ENCODE peak calls at places on chromosomes 4 and X, in four cellular contexts. Q is tibial artery, R is endodermal cell, I is upper lobe of right lung. J is an unnamed sample. For H3K4me1, the result is how much of the 10 kb centered on the place peaks cover.

GRCh38 chr4:110619401-110620247 is 3.3 kb downstream of the PITX2 start:
- DNase-seq in Q (no peak), R (peak), I (no peak), J (no peak)

GRCh38 chr4:84597450-84597849 is 14.5 kb downstream of the CDS1 start:
- DNase-seq in I (no peak), Q (no peak), R (no peak), J (no peak)

GRCh38 chrX:133335027-133335426 is 80.3 kb downstream of the GPC4 start:
- DNase-seq in Q (no peak), R (no peak), I (no peak), J (no peak)

GRCh38 chr4:182699825-182700224 is 217.4 kb downstream of the DCTD start:
- DNase-seq in Q (no peak), I (no peak), R (no peak), J (no peak)

GRCh38 chr4:7020856-7021255 is 22.3 kb upstream of the TADA2B start:
- DNase-seq in Q (no peak), R (no peak), I (no peak), J (no peak)

GRCh38 chr4:174467107-174467506 is 55.2 kb downstream of the HPGD start:
- DNase-seq in I (no peak), R (no peak), Q (no peak), J (no peak)

GRCh38 chr4:109301691-109302365 is 630 bp downstream of the COL25A1 start:
- DNase-seq in I (no peak), R (peak), Q (no peak), J (no peak)

GRCh38 chrX:15465896-15466651 is 27.1 kb downstream of the PIR start:
- DNase-seq in R (peak), Q (no peak), I (no peak), J (no peak)

GRCh38 chrX:151790421-151791160 is 56.0 kb downstream of the CNGA2 start:
- DNase-seq in Q (no peak), I (no peak), R (no peak), J (no peak)

GRCh38 chr4:147975902-147976301 is 244.0 kb downstream of the ARHGAP10 start:
- DNase-seq in I (no peak), Q (no peak), R (no peak), J (no peak)

GRCh38 chrX:18440835-18441234 is 15.4 kb downstream of the CDKL5 start:
- DNase-seq in R (no peak), I (no peak), Q (no peak), J (no peak)

GRCh38 chr4:183200453-183200852 is 101.4 kb downstream of the WWC2 start:
- DNase-seq in Q (peak), R (no peak), I (peak), J (peak)

GRCh38 chrX:64739792-64740378 is 236.4 kb downstream of the ZC4H2 start:
- DNase-seq in R (no peak), Q (no peak), I (no peak), J (no peak)

GRCh38 chrX:125757794-125758564 is 408.1 kb downstream of the DCAF12L2 start:
- DNase-seq in Q (peak), I (no peak), R (no peak), J (no peak)

GRCh38 chr4:6877070-6877469 is 32.6 kb upstream of the TBC1D14 start:
- DNase-seq in Q (no peak), I (no peak), R (no peak), J (no peak)

GRCh38 chrX:134338527-134338926 is 101.5 kb downstream of the CCDC160 start:
- DNase-seq in I (no peak), R (no peak), Q (no peak), J (no peak)

GRCh38 chrX:72395252-72395651 is 89.5 kb upstream of the CITED1 start:
- DNase-seq in I (no peak), Q (no peak), R (no peak), J (no peak)

GRCh38 chr4:75172551-75172950 is 239.6 kb downstream of the PARM1 start:
- DNase-seq in I (no peak), R (no peak), Q (no peak), J (no peak)

GRCh38 chrX:97987979-97988378 is 1104.3 kb downstream of the RPA4 start:
- DNase-seq in R (no peak), I (no peak), Q (no peak), J (no peak)

GRCh38 chr4:140144050-140144449 is 9.9 kb downstream of the MAML3 start:
- DNase-seq in I (no peak), Q (no peak), R (no peak), J (no peak)

GRCh38 chrX:57772637-57773036 is 92.6 kb upstream of the NLRP2B start:
- DNase-seq in I (no peak), R (no peak), Q (no peak), J (no peak)

GRCh38 chr4:165715989-165716388 is 157.0 kb upstream of the TLL1 start:
- DNase-seq in I (no peak), Q (no peak), R (no peak), J (no peak)

GRCh38 chrX:154730271-154730883 is 20.5 kb downstream of the GAB3 start:
- DNase-seq in Q (no peak), I (no peak), R (no peak), J (peak)

GRCh38 chrX:102712967-102713677 is 874 bp downstream of the GPRASP2 start:
- DNase-seq in Q (peak), R (peak), I (peak), J (peak)
- TF ChIP-seq CTCF in Q (peak), R (peak), I (peak), J (peak)

GRCh38 chr4:113958766-113959540 is 20.5 kb downstream of the ARSJ start:
- DNase-seq in Q (no peak), R (no peak), I (no peak), J (no peak)

GRCh38 chr4:113960684-113961321 is 18.6 kb downstream of the ARSJ start:
- DNase-seq in I (no peak), R (no peak), Q (no peak), J (no peak)

GRCh38 chr4:113962719-113963274 is 16.6 kb downstream of the ARSJ start:
- DNase-seq in R (no peak), I (no peak), Q (no peak), J (no peak)

GRCh38 chr4:113957961-113958360 is 21.5 kb downstream of the ARSJ start:
- DNase-seq in I (no peak), Q (no peak), R (no peak), J (no peak)

GRCh38 chr4:113961322-113961698 is 18.1 kb downstream of the ARSJ start:
- DNase-seq in Q (no peak), I (no peak), R (no peak), J (no peak)
- H3K4me1 ChIP-seq in Q (under half), I (under half), R (under half), J (under half)

DNA sequence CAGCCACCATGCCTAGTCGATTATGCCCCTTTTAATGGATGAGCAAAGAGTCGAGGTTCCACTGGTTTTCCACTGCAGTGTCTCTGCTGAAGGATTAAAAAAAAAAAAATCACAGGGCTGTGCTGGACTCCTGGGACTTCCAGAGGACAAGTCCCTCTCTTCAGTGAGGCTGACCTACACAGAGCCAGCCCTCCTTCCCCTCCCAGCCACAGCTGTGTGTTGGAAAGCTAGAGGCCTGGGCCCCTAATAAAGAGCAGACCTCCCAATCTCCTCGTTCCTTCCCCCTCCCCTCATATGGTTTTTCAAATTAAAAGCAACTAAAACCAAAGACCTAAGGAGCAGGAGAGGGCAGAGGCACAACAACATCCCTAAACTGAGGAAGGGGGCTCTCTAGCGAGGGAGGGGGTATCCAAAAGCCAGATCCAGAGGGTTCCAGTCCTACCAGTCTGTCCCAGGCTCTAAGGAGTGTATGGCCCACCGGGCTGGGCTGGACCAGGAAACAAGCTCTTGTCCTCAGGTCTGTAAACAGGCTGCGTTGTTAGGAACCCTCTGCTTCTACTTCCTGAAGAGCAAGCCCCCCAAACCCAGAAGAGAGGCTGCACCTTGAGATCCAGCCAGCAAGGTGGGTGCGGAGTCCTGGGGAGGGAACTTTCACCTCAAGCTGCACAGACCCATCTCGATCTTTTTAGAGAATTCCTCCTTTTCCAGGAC is 4.0 kb upstream of the PDGFRA start:
- DNase-seq in Q (no peak), I (no peak), R (peak), J (no peak)
- H3K4me3 ChIP-seq in Q (no peak), I (peak), R (peak), J (no peak)

GRCh38 chrX:136572030-136572429 is 40.0 kb downstream of the VGLL1 start:
- DNase-seq in I (no peak), Q (no peak), R (no peak), J (no peak)
- TF ChIP-seq CTCF in I (no peak), Q (no peak), R (no peak), J (no peak)

GRCh38 chrX:13081385-13082285 is 37.2 kb upstream of the FAM9C start:
- DNase-seq in R (no peak), I (no peak), Q (no peak), J (no peak)
- H3K4me1 ChIP-seq in R (under half), I (under half), Q (under half), J (under half)

GRCh38 chr4:92265798-92266197 is 38.0 kb upstream of the GRID2 start:
- DNase-seq in Q (no peak), R (no peak), I (no peak), J (no peak)

GRCh38 chr4:92268642-92269041 is 35.1 kb upstream of the GRID2 start:
- DNase-seq in Q (no peak), I (no peak), R (no peak), J (no peak)

GRCh38 chr4:92266521-92266920 is 37.2 kb upstream of the GRID2 start:
- DNase-seq in R (no peak), I (no peak), Q (no peak), J (no peak)

GRCh38 chr4:92265066-92265465 is 38.7 kb upstream of the GRID2 start:
- DNase-seq in Q (no peak), I (no peak), R (no peak), J (no peak)

GRCh38 chr4:92270908-92271307 is 32.9 kb upstream of the GRID2 start:
- DNase-seq in I (no peak), R (peak), Q (no peak), J (no peak)
- H3K4me3 ChIP-seq in I (no peak), R (no peak), Q (no peak), J (no peak)